ENCODE peak calls at places on chromosome 1, in six cellular contexts. C, G, Y, X, T and J are unnamed samples.
A peak's percentile ranks its signal among the peaks of the same experiment; 100 is the strongest.

GRCh38 chr1:66243548-66244130 is 290.3 kb upstream of the SGIP1 start:
- ATAC-seq in C (no peak), G (no peak), Y (no peak), X (peak; percentile 37), T (no peak), J (no peak)

GRCh38 chr1:206036661-206037455 is 13.2 kb upstream of the CTSE start:
- ATAC-seq in C (no peak), G (no peak), Y (no peak), X (peak; percentile 52), T (no peak), J (no peak)

GRCh38 chr1:238336531-238336930 is 445.8 kb upstream of the ZP4 start:
- ATAC-seq in C (no peak), G (no peak), Y (no peak), X (no peak), T (no peak), J (no peak)

GRCh38 chr1:161913482-161914140 is 110.1 kb downstream of the OLFML2B start:
- ATAC-seq in C (no peak), G (no peak), Y (peak; percentile 43), X (no peak), T (no peak), J (no peak)

GRCh38 chr1:102102276-102102780 is 105.6 kb upstream of the OLFM3 start:
- ATAC-seq in C (no peak), G (no peak), Y (no peak), X (no peak), T (no peak), J (no peak)

GRCh38 chr1:19661721-19662228 is 2.9 kb upstream of the HTR6 start:
- ATAC-seq in C (peak; percentile 49), G (no peak), Y (no peak), X (peak; percentile 27), T (no peak), J (no peak)

GRCh38 chr1:214615111-214615510 is 12.1 kb downstream of the CENPF start:
- ATAC-seq in C (no peak), G (no peak), Y (no peak), X (no peak), T (no peak), J (no peak)

GRCh38 chr1:11898086-11898785 is 28.0 kb downstream of the KIAA2013 start:
- ATAC-seq in C (peak; percentile 19), G (no peak), Y (no peak), X (no peak), T (no peak), J (no peak)

GRCh38 chr1:161223805-161224694 is 622 bp upstream of the APOA2 start:
- ATAC-seq in C (no peak), G (peak; percentile 71), Y (no peak), X (no peak), T (no peak), J (no peak)

GRCh38 chr1:53220171-53220961 is at the start of gene CZIB:
- ATAC-seq in C (peak; percentile 100), G (peak; percentile 91), Y (peak; percentile 95), X (peak; percentile 96), T (peak; percentile 96), J (peak; percentile 98)
- TF ChIP-seq EP300 in C (no peak), G (no peak), Y (no peak), X (no peak), T (peak; percentile 39), J (no peak)

GRCh38 chr1:109878531-109878930 is 32.1 kb upstream of the CSF1 start:
- ATAC-seq in C (no peak), G (no peak), Y (no peak), X (no peak), T (no peak), J (no peak)

GRCh38 chr1:109877776-109878175 is 32.9 kb upstream of the CSF1 start:
- ATAC-seq in C (no peak), G (no peak), Y (no peak), X (no peak), T (no peak), J (no peak)

GRCh38 chr1:109876617-109877319 is 33.9 kb upstream of the CSF1 start:
- ATAC-seq in C (no peak), G (peak; percentile 8), Y (peak; percentile 33), X (no peak), T (no peak), J (peak; percentile 2)

GRCh38 chr1:109875874-109876273 is 34.8 kb upstream of the CSF1 start:
- ATAC-seq in C (no peak), G (no peak), Y (no peak), X (no peak), T (no peak), J (no peak)

GRCh38 chr1:109877320-109877771 is 33.3 kb upstream of the CSF1 start:
- ATAC-seq in C (peak; percentile 94), G (peak; percentile 96), Y (peak; percentile 96), X (peak; percentile 57), T (peak; percentile 82), J (peak; percentile 90)
- TF ChIP-seq EP300 in C (no peak), G (no peak), Y (no peak), X (no peak), T (no peak), J (no peak)

GRCh38 chr1:77536813-77537212 is 145.6 kb downstream of the ZZZ3 start:
- ATAC-seq in C (no peak), G (no peak), Y (no peak), X (no peak), T (no peak), J (no peak)

GRCh38 chr1:77532641-77533040 is 149.8 kb downstream of the ZZZ3 start:
- ATAC-seq in C (no peak), G (no peak), Y (no peak), X (peak; percentile 31), T (no peak), J (no peak)

GRCh38 chr1:77538956-77539509 is 143.4 kb downstream of the ZZZ3 start:
- ATAC-seq in C (peak; percentile 85), G (peak; percentile 81), Y (peak; percentile 88), X (peak; percentile 77), T (peak; percentile 9), J (peak; percentile 78)

GRCh38 chr1:77534456-77534855 is 148.0 kb downstream of the ZZZ3 start:
- ATAC-seq in C (peak; percentile 32), G (no peak), Y (no peak), X (no peak), T (no peak), J (no peak)

DNA sequence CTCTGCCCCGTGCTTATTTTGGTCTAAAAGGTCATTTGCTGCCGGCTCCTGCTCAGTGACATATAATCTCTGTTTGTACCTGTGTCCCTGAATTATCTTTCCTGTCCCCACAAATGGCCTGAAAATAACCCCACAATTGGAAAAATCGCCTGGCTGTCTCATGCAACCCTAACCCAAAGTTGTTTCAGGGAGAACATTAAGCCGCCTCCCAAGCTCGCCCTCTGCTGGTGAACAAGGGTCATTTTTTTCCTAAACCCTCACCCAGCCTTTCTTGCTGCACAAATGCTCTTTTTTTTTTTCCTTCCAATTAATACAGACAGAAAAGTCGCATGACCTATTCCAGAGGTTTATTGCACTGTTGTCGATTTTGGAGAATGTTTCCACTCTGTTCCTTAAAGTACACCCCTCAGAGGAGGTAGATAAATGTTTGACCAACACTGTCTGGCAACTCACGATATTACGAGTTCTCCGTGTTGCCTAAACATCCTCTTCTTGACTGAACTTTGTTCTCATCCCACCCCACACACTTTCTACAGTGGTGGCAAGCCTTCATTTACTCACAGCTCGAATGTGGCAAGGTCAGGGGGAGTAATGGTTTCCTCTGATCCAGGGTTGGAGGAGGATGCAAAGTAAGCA is 148.7 kb downstream of the ZZZ3 start:
- ATAC-seq in C (peak; percentile 77), G (peak; percentile 79), Y (peak; percentile 56), X (peak; percentile 82), T (peak; percentile 86), J (no peak)
- TF ChIP-seq EP300 in C (no peak), G (no peak), Y (no peak), X (no peak), T (no peak), J (no peak)

GRCh38 chr1:201190005-201190404 is 619 bp upstream of the IGFN1 start:
- ATAC-seq in C (no peak), G (no peak), Y (no peak), X (no peak), T (no peak), J (no peak)

GRCh38 chr1:201190624-201191051 is at the start of gene IGFN1:
- ATAC-seq in C (no peak), G (no peak), Y (no peak), X (no peak), T (peak; percentile 63), J (no peak)

GRCh38 chr1:201194046-201194445 is 3.4 kb downstream of the IGFN1 start:
- ATAC-seq in C (no peak), G (no peak), Y (no peak), X (no peak), T (no peak), J (no peak)

GRCh38 chr1:201192478-201192804 is 1.8 kb downstream of the IGFN1 start:
- ATAC-seq in C (no peak), G (no peak), Y (no peak), X (no peak), T (no peak), J (no peak)

GRCh38 chr1:201191723-201192477 is 1.3 kb downstream of the IGFN1 start:
- ATAC-seq in C (no peak), G (no peak), Y (peak; percentile 96), X (no peak), T (peak; percentile 19), J (no peak)
- TF ChIP-seq EP300 in C (no peak), G (no peak), Y (no peak), X (no peak), T (no peak), J (no peak)